ENCODE peak calls at places on chromosomes 3 and 15, in five cellular contexts. S is GM12892, V is K562, Q is spleen, E is SK-N-SH. W is an unnamed sample.

GRCh38 chr3:127929818-127930217 is 14.8 kb downstream of the KBTBD12 start:
- DNase-seq in S (no peak), V (no peak), Q (no peak), E (no peak), W (no peak)

GRCh38 chr15:33016405-33017024 is 178.0 kb downstream of the FMN1 start:
- DNase-seq in S (no peak), V (no peak), Q (no peak), E (no peak), W (no peak)

GRCh38 chr3:3560566-3561336 is 238.5 kb upstream of the LRRN1 start:
- DNase-seq in S (no peak), V (no peak), Q (no peak), E (no peak), W (no peak)

GRCh38 chr3:87298111-87298718 is 21.8 kb upstream of the POU1F1 start:
- DNase-seq in S (no peak), V (peak; percentile 29), Q (no peak), E (peak; percentile 36), W (no peak)

GRCh38 chr15:81023483-81024264 is 23.0 kb downstream of the TLNRD1 start:
- DNase-seq in S (peak; percentile 29), V (peak; percentile 29), Q (peak; percentile 86), E (no peak), W (peak; percentile 89)

GRCh38 chr3:185971579-185971978 is 33.8 kb upstream of the TRA2B start:
- DNase-seq in S (no peak), V (no peak), Q (no peak), E (no peak), W (no peak)

GRCh38 chr15:74228723-74229081 is 7.4 kb upstream of the CCDC33 start:
- DNase-seq in S (no peak), V (no peak), Q (no peak), E (peak; percentile 87), W (no peak)

GRCh38 chr15:49331951-49332350 is 91.1 kb upstream of the FGF7 start:
- DNase-seq in S (no peak), V (no peak), Q (no peak), E (no peak), W (no peak)

GRCh38 chr15:90035095-90035834 is 34.1 kb downstream of the ZNF710 start:
- DNase-seq in S (no peak), V (peak; percentile 30), Q (peak; percentile 91), E (no peak), W (peak; percentile 75)

GRCh38 chr3:12507871-12508281 is 23.6 kb downstream of the TSEN2 start:
- DNase-seq in S (no peak), V (no peak), Q (no peak), E (peak; percentile 56), W (no peak)

GRCh38 chr3:51994530-51994929 is 1.2 kb downstream of the RPL29 start:
- DNase-seq in S (no peak), V (no peak), Q (no peak), E (no peak), W (no peak)

GRCh38 chr3:129238945-129239705 is 10.3 kb upstream of the COPG1 start:
- DNase-seq in S (no peak), V (peak; percentile 75), Q (no peak), E (no peak), W (no peak)

GRCh38 chr15:74315626-74316025 is 51.8 kb downstream of the CYP11A1 start:
- DNase-seq in S (peak; percentile 59), V (peak; percentile 69), Q (peak; percentile 82), E (no peak), W (no peak)

GRCh38 chr3:174541708-174542107 is 317.4 kb upstream of the NAALADL2 start:
- DNase-seq in S (no peak), V (no peak), Q (no peak), E (no peak), W (no peak)

GRCh38 chr3:186653984-186654383 is 11.8 kb upstream of the HRG start:
- DNase-seq in S (no peak), V (peak; percentile 20), Q (no peak), E (peak; percentile 32), W (no peak)

GRCh38 chr3:56783644-56784451 is 17.9 kb downstream of the ARHGEF3 start:
- DNase-seq in S (peak; percentile 53), V (no peak), Q (peak; percentile 87), E (no peak), W (peak; percentile 77)

GRCh38 chr15:88243895-88244787 is 12.4 kb downstream of the NTRK3 start:
- DNase-seq in S (no peak), V (peak; percentile 35), Q (no peak), E (peak; percentile 62), W (no peak)

GRCh38 chr15:91369823-91370222 is 269.8 kb downstream of the SV2B start:
- DNase-seq in S (no peak), V (no peak), Q (no peak), E (no peak), W (no peak)

GRCh38 chr3:7309707-7310106 is 448.8 kb downstream of the GRM7 start:
- DNase-seq in S (no peak), V (no peak), Q (no peak), E (no peak), W (peak; percentile 74)

GRCh38 chr3:171790898-171791694 is 19.2 kb downstream of the PLD1 start:
- DNase-seq in S (no peak), V (no peak), Q (no peak), E (no peak), W (no peak)

GRCh38 chr3:158570999-158571702 is at the start of gene MLF1:
- DNase-seq in S (peak; percentile 54), V (peak; percentile 97), Q (peak; percentile 93), E (peak; percentile 98), W (peak; percentile 99)

GRCh38 chr15:36598529-36599177 is 19.2 kb downstream of the CDIN1 start:
- DNase-seq in S (no peak), V (no peak), Q (no peak), E (no peak), W (no peak)

GRCh38 chr3:51024765-51025681 is 350.3 kb downstream of the DOCK3 start:
- DNase-seq in S (no peak), V (peak; percentile 1), Q (peak; percentile 84), E (no peak), W (no peak)

GRCh38 chr3:155232605-155233004 is 60.9 kb downstream of the STRIT1 start:
- DNase-seq in S (no peak), V (peak; percentile 64), Q (no peak), E (peak; percentile 1), W (peak; percentile 86)

GRCh38 chr3:117645561-117646242 is 936.1 kb downstream of the TUSC7 start:
- DNase-seq in S (no peak), V (no peak), Q (no peak), E (no peak), W (no peak)

GRCh38 chr15:44593042-44593736 is 56.2 kb downstream of the EIF3J start:
- DNase-seq in S (no peak), V (peak; percentile 32), Q (no peak), E (peak; percentile 15), W (no peak)

GRCh38 chr3:183181606-183182005 is 19.1 kb upstream of the LAMP3 start:
- DNase-seq in S (no peak), V (no peak), Q (no peak), E (no peak), W (no peak)

GRCh38 chr3:183182073-183182472 is 19.5 kb upstream of the LAMP3 start:
- DNase-seq in S (no peak), V (no peak), Q (no peak), E (no peak), W (no peak)

GRCh38 chr3:183180105-183180763 is 17.7 kb upstream of the LAMP3 start:
- DNase-seq in S (no peak), V (no peak), Q (no peak), E (no peak), W (no peak)

GRCh38 chr3:183178833-183179549 is 16.5 kb upstream of the LAMP3 start:
- DNase-seq in S (peak; percentile 58), V (peak; percentile 69), Q (peak; percentile 84), E (peak; percentile 81), W (no peak)

DNA sequence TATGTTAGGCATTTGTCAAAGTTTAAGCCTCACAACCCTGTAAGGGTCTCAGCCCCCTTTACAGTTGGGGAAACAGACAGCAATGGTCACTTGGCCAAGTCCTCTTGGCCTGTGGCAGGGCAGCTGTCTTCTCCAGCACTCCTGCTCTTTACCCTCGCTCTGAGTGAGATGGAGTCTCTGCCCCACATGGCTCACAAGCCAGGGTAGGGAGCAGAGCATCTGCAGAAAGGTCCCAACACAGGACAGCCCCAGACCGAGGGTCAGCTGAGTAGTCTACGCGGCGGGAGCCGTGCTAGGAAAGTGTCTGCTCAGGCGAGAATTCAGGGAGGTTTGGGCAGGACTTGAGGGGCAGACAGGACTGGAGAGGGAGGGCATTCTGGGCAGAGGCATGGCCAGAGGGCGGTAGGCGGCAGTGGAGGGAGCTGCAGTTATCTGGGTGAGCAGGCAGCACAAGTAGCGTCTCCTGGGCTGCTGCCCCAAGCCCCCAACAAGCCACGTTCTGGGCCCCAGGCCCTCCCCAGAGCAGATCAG is 18.3 kb upstream of the LAMP3 start:
- DNase-seq in S (no peak), V (no peak), Q (no peak), E (no peak), W (no peak)
- TF ChIP-seq POLR2AphosphoS5 in S (no peak), V (no peak), Q (no peak), E (no peak), W (no peak)

DNA sequence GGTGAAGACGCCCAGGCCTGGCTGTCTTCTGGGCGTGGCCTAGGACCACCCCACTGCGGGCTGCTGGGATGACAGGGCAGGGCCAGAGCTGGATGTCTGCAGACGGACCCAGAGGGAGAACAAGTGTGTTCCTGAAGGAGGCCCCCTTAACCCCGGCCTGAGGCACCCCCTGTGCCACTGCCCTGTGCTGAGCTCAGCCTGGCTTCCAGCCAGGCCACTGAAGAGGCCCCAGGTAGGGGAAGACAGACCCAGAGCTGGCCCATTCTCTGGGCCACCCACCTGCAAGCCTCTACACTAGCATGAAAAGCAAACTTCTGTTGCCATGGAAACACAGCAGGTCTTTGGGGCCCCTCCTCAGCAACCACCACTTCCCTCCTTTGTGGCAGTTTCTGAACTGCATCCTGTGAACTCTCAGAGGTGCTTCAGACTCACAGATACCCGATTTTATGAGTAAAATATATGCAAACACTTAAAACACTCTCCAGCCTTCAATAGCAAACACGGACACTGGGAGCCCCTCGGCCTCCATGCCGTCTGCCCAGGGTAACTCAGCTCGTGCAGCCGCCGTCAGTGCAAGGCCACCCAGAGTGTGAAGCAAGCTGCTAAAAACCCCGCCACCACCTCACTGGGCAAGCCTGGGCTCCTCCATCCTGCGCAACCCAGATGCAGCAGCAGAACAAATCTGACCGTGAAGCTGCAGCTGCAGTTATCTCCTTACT is 42.5 kb downstream of the CMTM6 start:
- DNase-seq in S (peak; percentile 51), V (no peak), Q (peak; percentile 89), E (no peak), W (no peak)
- TF ChIP-seq POLR2AphosphoS5 in S (no peak), V (no peak), Q (peak; percentile 35), E (no peak), W (no peak)

DNA sequence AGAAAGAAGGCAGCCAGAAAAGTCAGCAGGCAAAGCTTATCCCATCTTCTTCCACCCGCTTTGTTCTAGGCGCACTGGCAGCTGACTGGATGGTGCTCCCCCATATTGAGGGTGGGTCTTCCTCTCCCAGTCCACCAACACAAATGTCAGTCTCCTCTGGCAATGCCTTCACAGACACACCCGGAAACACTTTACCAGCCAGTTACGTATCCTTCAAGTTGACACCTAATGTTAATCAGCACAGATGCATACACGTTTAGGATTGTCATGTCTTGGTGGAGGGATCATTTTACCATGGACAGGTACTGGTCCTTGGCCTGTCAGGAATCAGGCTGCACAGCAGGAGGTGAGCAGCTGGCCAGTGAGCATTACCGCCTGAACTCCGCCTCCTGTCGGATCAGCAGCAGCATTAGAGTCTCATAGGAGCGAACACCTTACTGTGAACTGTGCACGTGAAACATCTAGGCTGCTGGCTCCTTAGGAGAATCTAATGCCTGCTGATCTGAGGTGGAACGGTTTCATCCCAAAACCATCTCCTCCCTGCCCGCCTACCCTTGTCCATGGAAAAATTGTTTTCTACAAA is 59.1 kb upstream of the PYDC2 start:
- DNase-seq in S (no peak), V (peak; percentile 46), Q (peak; percentile 38), E (no peak), W (no peak)
- TF ChIP-seq POLR2AphosphoS5 in S (peak; percentile 39), V (no peak), Q (peak; percentile 34), E (peak; percentile 16), W (no peak)

GRCh38 chr15:100891316-100892012 is 11.8 kb downstream of the ALDH1A3 start:
- DNase-seq in S (no peak), V (no peak), Q (peak; percentile 70), E (no peak), W (peak; percentile 58)
- TF ChIP-seq POLR2AphosphoS5 in S (no peak), V (no peak), Q (peak; percentile 24), E (no peak), W (no peak)

W was measured in sigmoid colon.